ENCODE peak calls at places on chromosomes 1 and 21, in five cellular contexts. Y is ovary, Q is cardiac fibroblast, J is tibial artery, H is neural crest cell. C is an unnamed sample.

GRCh38 chr1:94705755-94706154 is 114.4 kb upstream of the SLC44A3 start:
- DNase-seq in J (no peak), Q (no peak), H (no peak), Y (no peak), C (no peak)

GRCh38 chr1:40161888-40162397 is 756 bp downstream of the RLF start:
- DNase-seq in J (peak; percentile 52), Y (no peak), Q (no peak), H (no peak), C (no peak)

GRCh38 chr1:12621346-12622320 is 3.6 kb upstream of the DHRS3 start:
- DNase-seq in H (no peak), Y (peak; percentile 66), J (peak; percentile 60), Q (no peak), C (no peak)

GRCh38 chr1:15836772-15837669 is 10.5 kb upstream of the SPEN start:
- DNase-seq in J (no peak), H (no peak), Y (peak; percentile 58), Q (no peak), C (no peak)

GRCh38 chr1:115671176-115672062 is 29.6 kb downstream of the VANGL1 start:
- DNase-seq in H (no peak), Y (no peak), Q (peak; percentile 15), J (no peak), C (no peak)

GRCh38 chr1:201734776-201735175 is 94.2 kb upstream of the IPO9 start:
- DNase-seq in Q (no peak), H (no peak), J (no peak), Y (no peak), C (no peak)

GRCh38 chr1:3645247-3645646 is 4.7 kb downstream of the WRAP73 start:
- DNase-seq in Q (no peak), J (no peak), H (no peak), Y (no peak), C (no peak)

GRCh38 chr21:27423073-27423472 is 456.2 kb upstream of the ADAMTS5 start:
- DNase-seq in J (peak; percentile 90), Y (peak; percentile 47), H (no peak), Q (peak; percentile 97), C (no peak)

GRCh38 chr1:83090195-83090594 is 908.7 kb downstream of the TTLL7 start:
- DNase-seq in J (no peak), Y (no peak), Q (no peak), H (no peak), C (no peak)

GRCh38 chr1:184636156-184636448 is 118.6 kb downstream of the EDEM3 start:
- DNase-seq in H (no peak), J (peak; percentile 53), Y (no peak), Q (no peak), C (no peak)

GRCh38 chr1:2867087-2867425 is 65.6 kb upstream of the TTC34 start:
- DNase-seq in H (no peak), Y (no peak), Q (no peak), J (no peak), C (no peak)

GRCh38 chr21:38223893-38224540 is 32.8 kb upstream of the KCNJ15 start:
- DNase-seq in H (no peak), Y (no peak), Q (peak; percentile 57), J (no peak), C (no peak)

GRCh38 chr1:242454262-242455051 is 70.0 kb downstream of the PLD5 start:
- DNase-seq in Q (peak; percentile 57), J (no peak), H (no peak), Y (no peak), C (peak; percentile 16)
- TF ChIP-seq CTCF in Q (peak; percentile 60), J (peak; percentile 73), H (peak; percentile 86), Y (peak; percentile 14), C (peak; percentile 66)

DNA sequence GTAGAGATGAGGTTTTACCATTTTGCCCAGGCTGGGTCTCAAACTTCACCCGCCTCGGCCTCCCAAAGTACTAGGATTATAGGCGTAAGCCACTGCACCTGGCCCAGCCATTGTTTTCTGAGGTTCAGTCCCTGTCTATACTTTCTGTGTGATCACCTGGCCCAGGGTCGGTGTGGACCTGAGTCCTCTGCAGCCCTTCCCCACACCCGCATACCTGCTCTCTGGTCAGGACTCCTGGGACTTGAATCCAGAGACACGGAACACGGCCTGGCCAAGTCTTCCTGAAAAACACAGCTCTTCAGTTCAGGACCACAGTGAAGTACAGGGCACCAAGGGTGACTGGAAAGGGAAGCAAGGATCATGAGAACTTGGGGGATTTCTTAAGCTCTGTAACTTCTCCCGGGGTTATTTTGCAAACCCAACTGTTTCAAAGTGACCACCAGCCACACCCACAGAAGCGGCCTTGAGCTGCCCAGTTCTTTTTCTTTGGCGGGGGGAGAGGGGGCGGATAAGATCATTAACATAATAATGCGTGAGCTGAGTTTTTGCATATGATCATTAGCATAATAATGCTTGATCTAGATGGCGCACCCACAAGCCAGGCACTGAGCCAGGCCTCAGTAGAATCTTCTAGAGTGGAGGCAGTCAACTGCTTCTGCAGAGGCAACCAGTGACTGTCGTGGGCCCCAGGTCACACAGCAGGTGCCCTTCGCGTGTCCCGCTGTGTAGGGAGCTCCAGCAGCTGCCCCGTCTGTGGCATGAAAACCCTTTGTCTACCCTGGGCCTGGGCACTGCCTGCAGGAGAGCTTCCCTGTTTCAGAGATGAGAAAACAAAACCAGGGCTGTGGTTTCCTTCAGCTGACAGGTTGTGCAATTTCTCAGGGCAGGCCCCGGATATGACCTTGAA is 1.7 kb upstream of the NADK start:
- DNase-seq in H (no peak), J (peak; percentile 80), Q (peak; percentile 78), Y (peak; percentile 56), C (no peak)
- TF ChIP-seq CTCF in H (no peak), J (no peak), Q (no peak), Y (no peak), C (no peak)

GRCh38 chr1:200260587-200261335 is 149.1 kb downstream of the ZNF281 start:
- DNase-seq in Q (no peak), H (no peak), J (no peak), Y (no peak), C (no peak)

GRCh38 chr1:200263203-200263602 is 146.6 kb downstream of the ZNF281 start:
- DNase-seq in Y (no peak), H (no peak), J (no peak), Q (no peak), C (no peak)

GRCh38 chr1:200266871-200267270 is 143.0 kb downstream of the ZNF281 start:
- DNase-seq in H (no peak), J (no peak), Q (no peak), Y (no peak), C (no peak)

GRCh38 chr1:200258447-200259375 is 151.1 kb downstream of the ZNF281 start:
- DNase-seq in J (no peak), Q (peak; percentile 45), H (no peak), Y (no peak), C (no peak)

DNA sequence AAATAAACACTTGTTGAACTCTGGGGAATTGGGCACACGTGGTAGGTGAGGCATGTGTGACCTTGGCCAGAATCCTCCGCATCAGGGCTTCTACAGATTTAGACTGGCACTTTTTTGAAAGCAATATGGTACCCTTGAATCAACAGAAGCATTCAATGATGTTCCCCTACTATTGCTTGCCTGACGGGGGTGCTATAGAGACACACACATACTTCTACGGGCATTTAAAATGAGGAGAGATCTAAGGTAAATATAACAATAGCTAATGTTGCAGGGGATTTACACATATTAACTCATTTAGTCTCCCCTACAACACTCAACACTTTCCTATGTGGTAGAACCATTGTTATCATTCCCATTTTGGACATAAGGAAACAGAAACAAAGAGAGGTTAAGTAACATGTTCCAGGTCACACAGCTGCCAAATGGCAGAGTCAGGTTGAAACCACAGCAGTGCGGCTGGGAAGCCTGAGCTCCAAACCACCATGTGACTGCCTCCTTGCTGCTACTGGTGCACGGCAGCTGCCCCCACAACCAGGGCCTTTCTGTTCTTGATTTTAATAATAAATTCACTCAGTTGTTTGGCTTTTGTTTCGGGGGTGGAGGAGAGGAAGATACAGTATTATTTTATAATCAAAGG is 147.4 kb downstream of the ZNF281 start:
- DNase-seq in Q (no peak), Y (no peak), H (no peak), J (no peak), C (no peak)
- TF ChIP-seq CTCF in Q (peak; percentile 7), Y (no peak), H (no peak), J (no peak), C (no peak)

GRCh38 chr1:183227963-183228649 is 42.0 kb downstream of the LAMC2 start:
- DNase-seq in Y (peak; percentile 49), J (peak; percentile 43), H (peak; percentile 67), Q (peak; percentile 76), C (peak; percentile 77)
- TF ChIP-seq CTCF in Y (no peak), J (peak; percentile 75), H (peak; percentile 71), Q (peak; percentile 91), C (peak; percentile 70)

DNA sequence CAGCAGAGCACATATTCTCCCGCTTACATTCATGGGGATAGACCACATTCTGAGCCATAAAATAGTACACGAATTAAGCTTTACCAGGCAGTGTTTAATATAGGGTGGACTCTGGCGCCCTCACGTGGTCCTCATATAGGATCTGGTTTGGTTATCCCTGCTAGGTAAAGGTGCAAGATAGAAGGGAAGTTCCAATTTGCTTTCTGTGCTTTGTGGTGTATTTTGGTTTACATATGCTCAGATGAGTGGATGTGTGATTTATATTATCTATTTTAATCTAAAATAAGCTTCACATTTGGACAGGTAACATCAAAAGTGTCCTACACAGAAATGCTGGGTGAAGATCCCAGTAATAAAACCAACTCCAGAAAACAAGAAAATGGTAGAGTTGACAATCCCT is 3.6 kb downstream of the CR1 start:
- DNase-seq in Y (peak; percentile 66), Q (peak; percentile 77), J (peak; percentile 65), H (peak; percentile 43), C (peak; percentile 46)
- TF ChIP-seq CTCF in Y (no peak), Q (peak; percentile 72), J (peak; percentile 43), H (peak; percentile 84), C (peak; percentile 67)

DNA sequence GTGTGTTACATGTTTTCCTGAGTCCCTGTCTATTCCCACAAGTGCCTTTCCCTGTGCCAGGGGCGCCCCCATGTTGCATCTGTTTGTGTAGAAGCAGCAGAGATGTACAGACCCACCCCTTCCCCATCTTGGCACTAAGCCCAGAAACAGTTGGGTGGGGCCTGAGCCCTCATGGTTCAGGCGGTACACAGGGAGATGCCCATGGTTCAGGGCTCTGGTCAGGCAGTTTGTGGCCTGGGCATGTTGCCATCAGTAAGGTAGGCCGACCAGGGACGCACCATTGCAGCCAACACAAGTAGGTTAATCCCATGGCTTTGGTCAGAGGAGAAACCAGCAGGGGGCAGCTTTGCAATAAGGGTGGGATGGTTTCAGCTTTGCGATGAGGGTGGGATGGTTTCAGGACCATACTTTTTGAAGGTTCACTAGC is 914 bp upstream of the ADGRB2 start:
- DNase-seq in Y (no peak), J (no peak), Q (peak; percentile 36), H (peak; percentile 49), C (peak; percentile 47)
- TF ChIP-seq CTCF in Y (no peak), J (no peak), Q (peak; percentile 49), H (peak; percentile 40), C (peak; percentile 22)